ENCODE peak calls at places on chromosomes 3 and 15, in five cellular contexts. One of them, this sample, is unnamed.

GRCh38 chr3:168671091-168671490 is 575.4 kb upstream of the GOLIM4 start:
- DNase-seq in Kasumi-1: no peak
- DNase-seq in stimulated activated CD4-positive, alpha-beta T cell treated with anti-CD3 and anti-CD28 coated beads, TNF-alpha, amount 100 ng/mL, for 1 hour: no peak
- DNase-seq in NCI-H460: no peak
- DNase-seq in NCI-H2171: no peak
- DNase-seq in this sample: no peak

GRCh38 chr3:27078246-27078913 is 290.8 kb downstream of the NEK10 start:
- DNase-seq in NCI-H460: no peak
- DNase-seq in NCI-H2171: no peak
- DNase-seq in stimulated activated CD4-positive, alpha-beta T cell treated with anti-CD3 and anti-CD28 coated beads, TNF-alpha, amount 100 ng/mL, for 1 hour: no peak
- DNase-seq in Kasumi-1: no peak
- DNase-seq in this sample: no peak

GRCh38 chr3:43302116-43302880 is 16.0 kb downstream of the SNRK start:
- DNase-seq in stimulated activated CD4-positive, alpha-beta T cell treated with anti-CD3 and anti-CD28 coated beads, TNF-alpha, amount 100 ng/mL, for 1 hour: no peak
- DNase-seq in Kasumi-1: no peak
- DNase-seq in NCI-H2171: no peak
- DNase-seq in NCI-H460: no peak
- DNase-seq in this sample: no peak

GRCh38 chr3:3126477-3127431 is at the start of gene TRNT1:
- DNase-seq in NCI-H2171: peak
- DNase-seq in NCI-H460: peak
- DNase-seq in Kasumi-1: peak
- DNase-seq in stimulated activated CD4-positive, alpha-beta T cell treated with anti-CD3 and anti-CD28 coated beads, TNF-alpha, amount 100 ng/mL, for 1 hour: peak
- DNase-seq in this sample: peak

GRCh38 chr3:137347132-137347531 is 389.3 kb downstream of the IL20RB start:
- DNase-seq in stimulated activated CD4-positive, alpha-beta T cell treated with anti-CD3 and anti-CD28 coated beads, TNF-alpha, amount 100 ng/mL, for 1 hour: no peak
- DNase-seq in Kasumi-1: no peak
- DNase-seq in NCI-H2171: no peak
- DNase-seq in NCI-H460: no peak
- DNase-seq in this sample: no peak

GRCh38 chr15:56866798-56867197 is 51.6 kb upstream of the TCF12 start:
- DNase-seq in Kasumi-1: no peak
- DNase-seq in NCI-H460: no peak
- DNase-seq in stimulated activated CD4-positive, alpha-beta T cell treated with anti-CD3 and anti-CD28 coated beads, TNF-alpha, amount 100 ng/mL, for 1 hour: no peak
- DNase-seq in NCI-H2171: no peak
- DNase-seq in this sample: no peak

GRCh38 chr3:186002884-186003472 is 65.2 kb upstream of the TRA2B start:
- DNase-seq in NCI-H460: no peak
- DNase-seq in stimulated activated CD4-positive, alpha-beta T cell treated with anti-CD3 and anti-CD28 coated beads, TNF-alpha, amount 100 ng/mL, for 1 hour: no peak
- DNase-seq in NCI-H2171: no peak
- DNase-seq in Kasumi-1: peak
- DNase-seq in this sample: no peak

GRCh38 chr15:47363653-47364052 is 353.7 kb upstream of the SEMA6D start:
- DNase-seq in stimulated activated CD4-positive, alpha-beta T cell treated with anti-CD3 and anti-CD28 coated beads, TNF-alpha, amount 100 ng/mL, for 1 hour: no peak
- DNase-seq in Kasumi-1: no peak
- DNase-seq in NCI-H460: no peak
- DNase-seq in NCI-H2171: no peak
- DNase-seq in this sample: no peak

GRCh38 chr15:51076898-51077564 is 17.7 kb downstream of the TNFAIP8L3 start:
- DNase-seq in NCI-H460: no peak
- DNase-seq in NCI-H2171: no peak
- DNase-seq in stimulated activated CD4-positive, alpha-beta T cell treated with anti-CD3 and anti-CD28 coated beads, TNF-alpha, amount 100 ng/mL, for 1 hour: no peak
- DNase-seq in Kasumi-1: no peak
- DNase-seq in this sample: peak

GRCh38 chr3:3577823-3578222 is 221.4 kb upstream of the LRRN1 start:
- DNase-seq in NCI-H2171: no peak
- DNase-seq in Kasumi-1: no peak
- DNase-seq in stimulated activated CD4-positive, alpha-beta T cell treated with anti-CD3 and anti-CD28 coated beads, TNF-alpha, amount 100 ng/mL, for 1 hour: no peak
- DNase-seq in NCI-H460: no peak
- DNase-seq in this sample: no peak

GRCh38 chr3:108100906-108101305 is 10.1 kb upstream of the CD47 start:
- DNase-seq in NCI-H460: no peak
- DNase-seq in NCI-H2171: peak
- DNase-seq in stimulated activated CD4-positive, alpha-beta T cell treated with anti-CD3 and anti-CD28 coated beads, TNF-alpha, amount 100 ng/mL, for 1 hour: no peak
- DNase-seq in Kasumi-1: no peak
- DNase-seq in this sample: no peak

GRCh38 chr3:184426691-184427141 is 46.9 kb downstream of the CHRD start:
- DNase-seq in stimulated activated CD4-positive, alpha-beta T cell treated with anti-CD3 and anti-CD28 coated beads, TNF-alpha, amount 100 ng/mL, for 1 hour: no peak
- DNase-seq in Kasumi-1: no peak
- DNase-seq in NCI-H460: no peak
- DNase-seq in NCI-H2171: no peak
- DNase-seq in this sample: no peak

GRCh38 chr15:37881237-37882013 is 53.0 kb upstream of the TMCO5A start:
- DNase-seq in NCI-H460: no peak
- DNase-seq in NCI-H2171: no peak
- DNase-seq in Kasumi-1: no peak
- DNase-seq in stimulated activated CD4-positive, alpha-beta T cell treated with anti-CD3 and anti-CD28 coated beads, TNF-alpha, amount 100 ng/mL, for 1 hour: no peak
- DNase-seq in this sample: no peak

GRCh38 chr15:63982381-63982854 is 63.9 kb downstream of the DAPK2 start:
- DNase-seq in Kasumi-1: no peak
- DNase-seq in stimulated activated CD4-positive, alpha-beta T cell treated with anti-CD3 and anti-CD28 coated beads, TNF-alpha, amount 100 ng/mL, for 1 hour: no peak
- DNase-seq in NCI-H460: no peak
- DNase-seq in NCI-H2171: no peak
- DNase-seq in this sample: no peak

GRCh38 chr3:140664111-140664510 is 13.8 kb upstream of the TRIM42 start:
- DNase-seq in Kasumi-1: no peak
- DNase-seq in NCI-H2171: no peak
- DNase-seq in NCI-H460: no peak
- DNase-seq in stimulated activated CD4-positive, alpha-beta T cell treated with anti-CD3 and anti-CD28 coated beads, TNF-alpha, amount 100 ng/mL, for 1 hour: no peak
- DNase-seq in this sample: no peak

GRCh38 chr3:45367451-45367850 is 20.9 kb upstream of the LARS2 start:
- DNase-seq in stimulated activated CD4-positive, alpha-beta T cell treated with anti-CD3 and anti-CD28 coated beads, TNF-alpha, amount 100 ng/mL, for 1 hour: no peak
- DNase-seq in NCI-H460: no peak
- DNase-seq in Kasumi-1: no peak
- DNase-seq in NCI-H2171: no peak
- DNase-seq in this sample: no peak

GRCh38 chr3:25155696-25156471 is 272.2 kb upstream of the RARB start:
- DNase-seq in stimulated activated CD4-positive, alpha-beta T cell treated with anti-CD3 and anti-CD28 coated beads, TNF-alpha, amount 100 ng/mL, for 1 hour: no peak
- DNase-seq in Kasumi-1: no peak
- DNase-seq in NCI-H2171: no peak
- DNase-seq in NCI-H460: no peak
- DNase-seq in this sample: no peak

GRCh38 chr15:90124487-90124886 is 22.2 kb upstream of the IDH2 start:
- DNase-seq in NCI-H460: no peak
- DNase-seq in Kasumi-1: no peak
- DNase-seq in NCI-H2171: no peak
- DNase-seq in stimulated activated CD4-positive, alpha-beta T cell treated with anti-CD3 and anti-CD28 coated beads, TNF-alpha, amount 100 ng/mL, for 1 hour: no peak
- DNase-seq in this sample: no peak

GRCh38 chr3:114789803-114790202 is 357.3 kb downstream of the ZBTB20 start:
- DNase-seq in stimulated activated CD4-positive, alpha-beta T cell treated with anti-CD3 and anti-CD28 coated beads, TNF-alpha, amount 100 ng/mL, for 1 hour: no peak
- DNase-seq in Kasumi-1: no peak
- DNase-seq in NCI-H460: no peak
- DNase-seq in NCI-H2171: no peak
- DNase-seq in this sample: no peak

GRCh38 chr3:183745300-183746098 is 47.9 kb downstream of the YEATS2 start:
- DNase-seq in NCI-H2171: no peak
- DNase-seq in Kasumi-1: no peak
- DNase-seq in NCI-H460: no peak
- DNase-seq in stimulated activated CD4-positive, alpha-beta T cell treated with anti-CD3 and anti-CD28 coated beads, TNF-alpha, amount 100 ng/mL, for 1 hour: no peak
- DNase-seq in this sample: no peak

GRCh38 chr15:91946914-91947313 is 93.4 kb downstream of the SLCO3A1 start:
- DNase-seq in Kasumi-1: no peak
- DNase-seq in stimulated activated CD4-positive, alpha-beta T cell treated with anti-CD3 and anti-CD28 coated beads, TNF-alpha, amount 100 ng/mL, for 1 hour: no peak
- DNase-seq in NCI-H460: no peak
- DNase-seq in NCI-H2171: no peak
- DNase-seq in this sample: no peak

GRCh38 chr3:101500208-101500607 is 12.8 kb downstream of the SENP7 start:
- DNase-seq in stimulated activated CD4-positive, alpha-beta T cell treated with anti-CD3 and anti-CD28 coated beads, TNF-alpha, amount 100 ng/mL, for 1 hour: no peak
- DNase-seq in NCI-H2171: no peak
- DNase-seq in NCI-H460: no peak
- DNase-seq in Kasumi-1: no peak
- DNase-seq in this sample: no peak

GRCh38 chr3:44995142-44995770 is 19.2 kb downstream of the EXOSC7 start:
- DNase-seq in NCI-H460: no peak
- DNase-seq in Kasumi-1: no peak
- DNase-seq in stimulated activated CD4-positive, alpha-beta T cell treated with anti-CD3 and anti-CD28 coated beads, TNF-alpha, amount 100 ng/mL, for 1 hour: no peak
- DNase-seq in NCI-H2171: no peak
- DNase-seq in this sample: no peak

GRCh38 chr3:14265246-14265962 is 86.8 kb downstream of the LSM3 start:
- DNase-seq in Kasumi-1: no peak
- DNase-seq in NCI-H460: peak
- DNase-seq in stimulated activated CD4-positive, alpha-beta T cell treated with anti-CD3 and anti-CD28 coated beads, TNF-alpha, amount 100 ng/mL, for 1 hour: no peak
- DNase-seq in NCI-H2171: no peak
- DNase-seq in this sample: no peak

GRCh38 chr3:134430950-134431445 is 54.8 kb downstream of the ANAPC13 start:
- DNase-seq in NCI-H460: no peak
- DNase-seq in Kasumi-1: no peak
- DNase-seq in stimulated activated CD4-positive, alpha-beta T cell treated with anti-CD3 and anti-CD28 coated beads, TNF-alpha, amount 100 ng/mL, for 1 hour: no peak
- DNase-seq in NCI-H2171: peak
- DNase-seq in this sample: no peak

GRCh38 chr15:58407786-58408185 is 24.0 kb upstream of the LIPC start:
- DNase-seq in Kasumi-1: no peak
- DNase-seq in NCI-H460: no peak
- DNase-seq in NCI-H2171: no peak
- DNase-seq in stimulated activated CD4-positive, alpha-beta T cell treated with anti-CD3 and anti-CD28 coated beads, TNF-alpha, amount 100 ng/mL, for 1 hour: no peak
- DNase-seq in this sample: no peak

GRCh38 chr3:141812091-141812490 is 48.9 kb downstream of the GRK7 start:
- DNase-seq in NCI-H2171: peak
- DNase-seq in Kasumi-1: no peak
- DNase-seq in stimulated activated CD4-positive, alpha-beta T cell treated with anti-CD3 and anti-CD28 coated beads, TNF-alpha, amount 100 ng/mL, for 1 hour: no peak
- DNase-seq in NCI-H460: no peak
- DNase-seq in this sample: no peak

GRCh38 chr3:72724070-72724469 is 124.2 kb downstream of the SHQ1 start:
- DNase-seq in stimulated activated CD4-positive, alpha-beta T cell treated with anti-CD3 and anti-CD28 coated beads, TNF-alpha, amount 100 ng/mL, for 1 hour: no peak
- DNase-seq in Kasumi-1: no peak
- DNase-seq in NCI-H2171: no peak
- DNase-seq in NCI-H460: no peak
- DNase-seq in this sample: no peak

GRCh38 chr15:64807751-64808222 is 17.7 kb downstream of the PIF1 start:
- DNase-seq in NCI-H2171: no peak
- DNase-seq in NCI-H460: no peak
- DNase-seq in stimulated activated CD4-positive, alpha-beta T cell treated with anti-CD3 and anti-CD28 coated beads, TNF-alpha, amount 100 ng/mL, for 1 hour: no peak
- DNase-seq in Kasumi-1: no peak
- DNase-seq in this sample: no peak

GRCh38 chr3:171860830-171861535 is 17.8 kb downstream of the TMEM212 start:
- DNase-seq in Kasumi-1: peak
- DNase-seq in stimulated activated CD4-positive, alpha-beta T cell treated with anti-CD3 and anti-CD28 coated beads, TNF-alpha, amount 100 ng/mL, for 1 hour: no peak
- DNase-seq in NCI-H2171: no peak
- DNase-seq in NCI-H460: no peak
- DNase-seq in this sample: no peak

This sample was measured in lower lobe of right lung.